ENCODE peak calls at places on chromosomes 12 and 14, in seven cellular contexts. M is pons, Z is omental fat pad, H is NCI-H774, U is neuronal stem cell, I is GM13976, S is ovary. Q is an unnamed sample.

GRCh38 chr12:47881041-47881440 is 23.8 kb downstream of the VDR start:
- DNase-seq in Z (no peak), I (no peak), H (no peak), M (no peak), S (no peak), U (no peak), Q (no peak)

GRCh38 chr12:19234991-19235876 is 105.7 kb downstream of the PLEKHA5 start:
- DNase-seq in S (no peak), U (no peak), H (no peak), Z (no peak), M (no peak), I (no peak), Q (no peak)

GRCh38 chr12:709631-710030 is 42.7 kb upstream of the WNK1 start:
- DNase-seq in U (no peak), M (no peak), I (no peak), H (no peak), S (no peak), Z (no peak), Q (no peak)

GRCh38 chr14:74085047-74085637 is 386 bp downstream of the LIN52 start:
- DNase-seq in I (peak), S (peak), M (no peak), U (peak), H (no peak), Z (no peak), Q (peak)

GRCh38 chr14:34629344-34629656 is 648 bp downstream of the SNX6 start:
- DNase-seq in I (no peak), S (no peak), M (no peak), U (no peak), H (no peak), Z (no peak), Q (no peak)

GRCh38 chr14:98859301-98859700 is 412.7 kb downstream of the BCL11B start:
- DNase-seq in M (no peak), Z (no peak), H (no peak), U (no peak), I (no peak), S (no peak), Q (no peak)

GRCh38 chr12:121964813-121965643 is 46.6 kb downstream of the CFAP251 start:
- DNase-seq in S (no peak), H (no peak), Z (no peak), I (no peak), U (no peak), M (no peak), Q (no peak)

GRCh38 chr14:83706555-83706954 is 1823.4 kb upstream of the FLRT2 start:
- DNase-seq in I (no peak), U (peak), S (no peak), H (no peak), M (peak), Z (no peak), Q (peak)

GRCh38 chr14:70714055-70714550 is 72.4 kb downstream of the TTC9 start:
- DNase-seq in I (no peak), H (peak), U (peak), M (peak), Z (peak), S (no peak), Q (no peak)

GRCh38 chr12:65232490-65233077 is 45.9 kb upstream of the MSRB3 start:
- DNase-seq in I (peak), U (no peak), M (peak), S (no peak), Z (no peak), H (peak), Q (no peak)

Q was measured in islet precursor cell.